ENCODE peak calls at places on chromosome 18, in four cellular contexts. S, F, U and Y are unnamed samples.
A peak's percentile ranks its signal among the peaks of the same experiment; 100 is the strongest.

GRCh38 chr18:48941672-48942071 is 9.1 kb downstream of the SMAD7 start:
- DNase-seq in S (no peak), F (peak; percentile 49), U (no peak), Y (no peak)

GRCh38 chr18:25827961-25828561 is 262.4 kb downstream of the SS18 start:
- DNase-seq in S (no peak), F (peak; percentile 19), U (no peak), Y (peak; percentile 71)

GRCh38 chr18:51666717-51667320 is 469.3 kb upstream of the MEX3C start:
- DNase-seq in S (no peak), F (no peak), U (no peak), Y (peak; percentile 58)

GRCh38 chr18:58451972-58452334 is 176.9 kb downstream of the ALPK2 start:
- DNase-seq in S (no peak), F (no peak), U (no peak), Y (no peak)

GRCh38 chr18:75937306-75937705 is 509.8 kb upstream of the SMIM21 start:
- DNase-seq in S (no peak), F (no peak), U (no peak), Y (no peak)

GRCh38 chr18:10927290-10927979 is 221.9 kb downstream of the PIEZO2 start:
- DNase-seq in S (no peak), F (no peak), U (no peak), Y (no peak)

GRCh38 chr18:69839497-69839896 is 108.2 kb downstream of the CD226 start:
- DNase-seq in S (no peak), F (no peak), U (no peak), Y (no peak)

GRCh38 chr18:45764000-45764686 is 40.2 kb downstream of the SLC14A1 start:
- DNase-seq in S (no peak), F (no peak), U (no peak), Y (no peak)

GRCh38 chr18:4248686-4249085 is 206.4 kb downstream of the DLGAP1 start:
- DNase-seq in S (no peak), F (no peak), U (no peak), Y (no peak)
- TF ChIP-seq TEAD4 in S (no peak), F (no peak), U (no peak), Y (no peak)

GRCh38 chr18:50076245-50076644 is 118.7 kb downstream of the MYO5B start:
- DNase-seq in S (no peak), F (no peak), U (no peak), Y (no peak)

GRCh38 chr18:50072146-50072545 is 122.8 kb downstream of the MYO5B start:
- DNase-seq in S (no peak), F (no peak), U (no peak), Y (no peak)

GRCh38 chr18:50073319-50073718 is 121.6 kb downstream of the MYO5B start:
- DNase-seq in S (no peak), F (no peak), U (no peak), Y (no peak)

GRCh38 chr18:50074404-50074803 is 120.5 kb downstream of the MYO5B start:
- DNase-seq in S (no peak), F (no peak), U (no peak), Y (no peak)

GRCh38 chr18:50075772-50076171 is 119.2 kb downstream of the MYO5B start:
- DNase-seq in S (no peak), F (no peak), U (no peak), Y (no peak)
- TF ChIP-seq TEAD4 in S (no peak), F (no peak), U (no peak), Y (no peak)

GRCh38 chr18:79859314-79859713 is 61.6 kb downstream of the KCNG2 start:
- DNase-seq in S (no peak), F (no peak), U (no peak), Y (no peak)

GRCh38 chr18:79857082-79857661 is 59.4 kb downstream of the KCNG2 start:
- DNase-seq in S (no peak), F (no peak), U (peak; percentile 50), Y (peak; percentile 59)

GRCh38 chr18:79853993-79854364 is 56.2 kb downstream of the KCNG2 start:
- DNase-seq in S (no peak), F (no peak), U (no peak), Y (no peak)

GRCh38 chr18:79855147-79855910 is 57.6 kb downstream of the KCNG2 start:
- DNase-seq in S (no peak), F (no peak), U (peak; percentile 32), Y (no peak)

GRCh38 chr18:79856119-79857080 is 58.7 kb downstream of the KCNG2 start:
- DNase-seq in S (no peak), F (peak; percentile 49), U (peak; percentile 68), Y (peak; percentile 46)
- TF ChIP-seq TEAD4 in S (no peak), F (no peak), U (no peak), Y (no peak)

DNA sequence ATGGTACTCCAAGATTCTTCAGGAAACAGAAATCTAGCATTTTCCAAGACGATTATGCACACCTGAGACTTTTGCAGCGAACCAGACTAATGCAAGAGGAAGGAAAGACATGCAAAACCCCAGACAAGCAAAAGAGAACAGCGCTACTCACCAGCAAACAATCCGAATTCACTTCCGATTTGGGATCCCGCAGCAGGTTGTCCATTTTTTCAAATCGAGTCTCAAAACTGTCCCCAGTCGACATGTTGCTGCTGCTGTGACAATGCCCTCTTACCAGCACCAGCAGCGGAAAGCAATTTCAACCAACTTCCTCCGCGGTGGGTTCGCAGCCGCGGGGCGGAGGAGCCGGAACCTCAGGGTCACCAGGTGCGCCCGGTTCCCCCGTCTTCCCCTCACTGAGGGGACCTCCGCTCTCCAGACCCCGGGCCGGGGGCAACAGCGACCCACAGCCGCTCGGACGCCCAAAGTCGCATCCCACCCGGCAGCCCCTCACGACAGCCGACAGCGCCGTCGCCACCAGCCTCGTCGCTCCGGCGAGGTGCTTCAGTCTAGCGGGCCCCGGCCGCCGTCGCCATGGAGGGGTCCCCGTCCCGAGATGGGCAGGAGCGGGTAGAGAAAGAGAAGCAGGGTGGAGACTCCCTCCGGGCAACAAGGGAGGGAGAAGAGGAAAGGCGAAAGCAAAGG is 804 bp downstream of the ROCK1 start:
- DNase-seq in S (peak; percentile 43), F (peak; percentile 44), U (peak; percentile 67), Y (peak; percentile 67)
- TF ChIP-seq TEAD4 in S (no peak), F (no peak), U (no peak), Y (no peak)

GRCh38 chr18:61292280-61292679 is 41.0 kb upstream of the CDH20 start:
- DNase-seq in S (no peak), F (no peak), U (no peak), Y (no peak)
- TF ChIP-seq TEAD4 in S (no peak), F (no peak), U (no peak), Y (no peak)

GRCh38 chr18:54296017-54296416 is 26.7 kb downstream of the POLI start:
- DNase-seq in S (peak; percentile 3), F (no peak), U (no peak), Y (no peak)

DNA sequence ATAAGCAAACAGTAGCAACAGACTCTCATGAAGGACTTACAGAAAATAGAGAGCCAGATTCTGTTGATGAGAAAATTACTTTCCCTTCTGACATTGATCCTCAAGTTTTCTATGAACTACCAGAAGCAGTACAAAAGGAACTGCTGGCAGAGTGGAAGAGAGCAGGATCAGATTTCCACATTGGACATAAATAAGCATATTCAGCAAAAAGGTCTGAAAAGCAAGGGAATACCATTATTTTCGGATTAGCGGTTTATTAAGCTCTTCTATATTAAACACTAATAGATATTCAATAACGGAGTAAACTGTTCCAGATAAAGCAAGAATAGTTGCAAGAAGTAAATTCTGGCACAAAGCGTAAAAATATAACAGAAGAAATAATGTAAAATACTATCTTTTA is 25.0 kb downstream of the POLI start:
- DNase-seq in S (no peak), F (no peak), U (no peak), Y (no peak)
- TF ChIP-seq TEAD4 in S (no peak), F (no peak), U (no peak), Y (no peak)

GRCh38 chr18:12049983-12050811 is 43.4 kb upstream of the ANKRD62 start:
- DNase-seq in S (no peak), F (no peak), U (no peak), Y (no peak)
- TF ChIP-seq TEAD4 in S (no peak), F (no peak), U (no peak), Y (no peak)

DNA sequence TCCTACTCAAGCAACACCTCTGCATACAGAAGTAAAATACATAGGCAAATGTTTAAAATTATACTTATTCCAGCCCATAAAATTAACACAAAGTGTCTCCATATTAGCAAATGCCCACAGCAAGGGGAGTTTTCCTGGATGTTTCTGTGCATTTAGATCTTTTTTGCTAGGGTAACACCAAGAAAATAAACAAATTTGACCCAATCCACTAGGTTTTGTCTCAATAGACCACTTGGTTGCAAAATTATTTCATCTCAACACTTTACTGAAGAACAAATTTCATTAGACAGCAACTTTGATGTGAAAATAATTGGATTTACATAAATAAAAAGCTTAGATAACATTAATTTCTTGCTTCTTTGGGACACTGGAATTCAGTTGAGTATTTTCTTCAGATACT is 133.6 kb upstream of the TTC39C start:
- DNase-seq in S (no peak), F (no peak), U (no peak), Y (no peak)
- TF ChIP-seq TEAD4 in S (no peak), F (no peak), U (no peak), Y (no peak)